ENCODE peak calls at places on chromosomes 11 and 22, in six cellular contexts. T is GM13976; Q is NCI-H2029; S is AG08395; R is activated naive CD8-positive, alpha-beta T cell treated with anti-CD3 and anti-CD28 coated beads, Interleukin-2, amount 50 U/mL, for 24 hours; H is activated naive CD4-positive, alpha-beta T cell treated with anti-CD3 and anti-CD28 coated beads for 36 hours. U is an unnamed sample.

GRCh38 chr11:2100361-2101170 is 38.6 kb downstream of the IGF2 start:
- DNase-seq in T (no peak), Q (peak), S (no peak), R (no peak), H (peak), U (no peak)

GRCh38 chr11:40877981-40878380 is 581.5 kb downstream of the LRRC4C start:
- DNase-seq in T (no peak), Q (no peak), S (no peak), R (no peak), H (no peak), U (no peak)

GRCh38 chr11:15673408-15673811 is 558.7 kb downstream of the INSC start:
- DNase-seq in T (no peak), Q (peak), S (no peak), R (no peak), H (no peak), U (no peak)

GRCh38 chr11:93784935-93785360 is 866 bp downstream of the MED17 start:
- DNase-seq in T (no peak), Q (peak), S (peak), R (peak), H (peak), U (no peak)

GRCh38 chr11:46506486-46506808 is 87.4 kb downstream of the AMBRA1 start:
- DNase-seq in T (no peak), Q (no peak), S (no peak), R (no peak), H (no peak), U (no peak)

GRCh38 chr11:69700278-69701140 is 3.3 kb downstream of the FGF19 start:
- DNase-seq in T (no peak), Q (peak), S (peak), R (no peak), H (no peak), U (no peak)

GRCh38 chr11:72606362-72607100 is 67.7 kb downstream of the PDE2A start:
- DNase-seq in T (no peak), Q (no peak), S (no peak), R (no peak), H (no peak), U (no peak)

GRCh38 chr11:101354801-101355200 is 225.2 kb upstream of the PGR start:
- DNase-seq in T (no peak), Q (no peak), S (no peak), R (no peak), H (no peak), U (no peak)

GRCh38 chr11:18491924-18492323 is 34.8 kb downstream of the TSG101 start:
- DNase-seq in T (no peak), Q (no peak), S (no peak), R (no peak), H (no peak), U (no peak)

GRCh38 chr11:81959341-81959740 is 774.3 kb downstream of the FAM181B start:
- DNase-seq in T (no peak), Q (no peak), S (no peak), R (no peak), H (no peak), U (no peak)

GRCh38 chr11:46383974-46384701 is 2.7 kb downstream of the MDK start:
- DNase-seq in T (no peak), Q (no peak), S (no peak), R (no peak), H (no peak), U (no peak)

GRCh38 chr11:119713361-119714040 is 15.5 kb downstream of the NECTIN1 start:
- DNase-seq in T (no peak), Q (no peak), S (no peak), R (no peak), H (no peak), U (no peak)

GRCh38 chr11:50214376-50214775 is 181.7 kb downstream of the OR4C45 start:
- DNase-seq in T (no peak), Q (no peak), S (no peak), R (no peak), H (no peak), U (no peak)

GRCh38 chr11:107799245-107799859 is 59.2 kb downstream of the SLC35F2 start:
- DNase-seq in T (peak), Q (peak), S (peak), R (peak), H (peak), U (peak)

GRCh38 chr11:124920870-124921609 is 2.0 kb downstream of the HEPN1 start:
- DNase-seq in T (peak), Q (no peak), S (peak), R (peak), H (peak), U (peak)

GRCh38 chr22:20207277-20208025 is 56.6 kb upstream of the CCDC188 start:
- DNase-seq in T (no peak), Q (no peak), S (no peak), R (no peak), H (no peak), U (no peak)

GRCh38 chr11:37141707-37142106 is 543.7 kb upstream of the RAG2 start:
- DNase-seq in T (no peak), Q (no peak), S (no peak), R (no peak), H (no peak), U (no peak)

GRCh38 chr11:70574725-70575347 is 176.5 kb downstream of the CTTN start:
- DNase-seq in T (no peak), Q (no peak), S (no peak), R (no peak), H (no peak), U (no peak)

GRCh38 chr11:19711911-19712280 is 741 bp upstream of the NAV2 start:
- DNase-seq in T (peak), Q (no peak), S (no peak), R (peak), H (peak), U (no peak)

GRCh38 chr11:20599424-20600346 is at the start of gene SLC6A5:
- DNase-seq in T (peak), Q (no peak), S (peak), R (peak), H (peak), U (no peak)